ENCODE peak calls at places on chromosomes 13 and 19, in six cellular contexts. R, A, G, S, L and O are unnamed samples.

GRCh38 chr19:35223856-35224505 is 4.6 kb downstream of the FAM187B start:
- DNase-seq in R (no peak), A (no peak), G (no peak), S (no peak), L (no peak), O (no peak)

GRCh38 chr19:57192993-57193392 is 1.7 kb downstream of the ZNF264 start:
- DNase-seq in R (no peak), A (no peak), G (no peak), S (no peak), L (no peak), O (no peak)

GRCh38 chr19:44725251-44725650 is 23.3 kb upstream of the BCL3 start:
- DNase-seq in R (peak; percentile 18), A (no peak), G (no peak), S (no peak), L (peak; percentile 43), O (no peak)

GRCh38 chr13:35484384-35484783 is 7.9 kb upstream of the MAB21L1 start:
- DNase-seq in R (no peak), A (no peak), G (no peak), S (no peak), L (no peak), O (no peak)

GRCh38 chr13:32639502-32640105 is 53.4 kb downstream of the PDS5B start:
- DNase-seq in R (peak; percentile 31), A (peak; percentile 65), G (peak; percentile 63), S (peak; percentile 77), L (peak; percentile 39), O (no peak)

GRCh38 chr13:109163052-109163413 is 533.6 kb downstream of the MYO16 start:
- DNase-seq in R (no peak), A (no peak), G (no peak), S (no peak), L (no peak), O (no peak)

GRCh38 chr19:12750851-12751250 is 740 bp upstream of the BEST2 start:
- DNase-seq in R (no peak), A (no peak), G (no peak), S (peak; percentile 8), L (no peak), O (no peak)

GRCh38 chr13:97342936-97343335 is 91.0 kb upstream of the RAP2A start:
- DNase-seq in R (no peak), A (no peak), G (no peak), S (no peak), L (no peak), O (no peak)

GRCh38 chr19:41646589-41647204 is 19.8 kb upstream of the CEACAM4 start:
- DNase-seq in R (no peak), A (no peak), G (no peak), S (no peak), L (no peak), O (peak; percentile 92)

GRCh38 chr13:29704648-29705047 is 109.2 kb upstream of the SLC7A1 start:
- DNase-seq in R (no peak), A (no peak), G (no peak), S (no peak), L (no peak), O (no peak)

GRCh38 chr13:22735381-22735995 is 445.3 kb upstream of the SGCG start:
- DNase-seq in R (no peak), A (no peak), G (no peak), S (no peak), L (no peak), O (no peak)

GRCh38 chr19:55442372-55443044 is 592 bp downstream of the SHISA7 start:
- DNase-seq in R (no peak), A (no peak), G (no peak), S (no peak), L (no peak), O (no peak)

GRCh38 chr13:23574421-23574820 is 4.2 kb downstream of the TNFRSF19 start:
- DNase-seq in R (no peak), A (no peak), G (no peak), S (no peak), L (no peak), O (no peak)

GRCh38 chr13:35672611-35673010 is 196.1 kb upstream of the MAB21L1 start:
- DNase-seq in R (no peak), A (no peak), G (no peak), S (peak; percentile 10), L (no peak), O (no peak)

GRCh38 chr19:14786421-14786851 is 8.1 kb upstream of the ADGRE2 start:
- DNase-seq in R (no peak), A (no peak), G (no peak), S (no peak), L (no peak), O (peak; percentile 43)

GRCh38 chr19:38700350-38700932 is 43.8 kb downstream of the CAPN12 start:
- DNase-seq in R (no peak), A (no peak), G (no peak), S (no peak), L (no peak), O (no peak)

GRCh38 chr13:44697058-44697457 is 120.9 kb upstream of the TSC22D1 start:
- DNase-seq in R (no peak), A (no peak), G (no peak), S (no peak), L (no peak), O (no peak)
- H3K27ac ChIP-seq in R (no peak overlapping the region), A (no peak overlapping the region), G (no peak overlapping the region), S (no peak overlapping the region), L (no peak overlapping the region), O (no peak overlapping the region)

GRCh38 chr19:58557253-58558065 is 952 bp downstream of the UBE2M start:
- DNase-seq in R (no peak), A (no peak), G (peak; percentile 41), S (no peak), L (no peak), O (no peak)
- H3K4me1 ChIP-seq in R (peaks cover 19% of the 10 kb centered on the region), A (peaks cover 64% of the 10 kb centered on the region), G (no peaks in the 10 kb centered on the region), S (peaks cover 28% of the 10 kb centered on the region), L (peaks cover 19% of the 10 kb centered on the region), O (peaks cover 30% of the 10 kb centered on the region)

GRCh38 chr13:44181938-44182337 is 191.7 kb upstream of the SERP2 start:
- DNase-seq in R (no peak), A (no peak), G (no peak), S (no peak), L (no peak), O (no peak)
- H3K27ac ChIP-seq in R (no peak overlapping the region), A (no peak overlapping the region), G (no peak overlapping the region), S (no peak overlapping the region), L (no peak overlapping the region), O (no peak overlapping the region)

DNA sequence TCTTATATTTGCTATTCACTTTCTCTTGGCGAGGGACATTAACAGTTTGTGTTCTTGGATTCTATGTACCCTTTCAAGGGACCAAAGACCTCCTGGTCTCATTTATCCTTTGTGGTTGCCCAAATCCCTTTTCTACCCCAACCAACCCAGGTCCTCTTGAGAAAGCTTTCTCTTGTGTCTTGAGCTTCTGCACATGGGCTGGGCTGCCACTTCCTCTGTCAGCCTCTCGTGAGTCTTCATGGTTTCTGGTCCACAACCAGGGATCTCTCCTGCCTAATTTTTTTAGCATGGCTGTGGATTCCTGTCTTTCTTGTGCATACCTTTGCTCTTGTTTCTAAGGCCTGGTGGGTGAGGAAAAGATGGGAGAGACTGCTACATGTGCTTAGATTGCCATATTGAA is 14.9 kb downstream of the TIMM13 start:
- DNase-seq in R (no peak), A (no peak), G (no peak), S (no peak), L (no peak), O (no peak)
- H3K4me1 ChIP-seq in R (no peaks in the 10 kb centered on the region), A (no peaks in the 10 kb centered on the region), G (no peaks in the 10 kb centered on the region), S (no peaks in the 10 kb centered on the region), L (no peaks in the 10 kb centered on the region), O (no peaks in the 10 kb centered on the region)

GRCh38 chr13:47184311-47184710 is 287.5 kb upstream of the HTR2A start:
- DNase-seq in R (no peak), A (no peak), G (no peak), S (peak; percentile 4), L (no peak), O (no peak)

GRCh38 chr13:47190696-47191095 is 293.8 kb upstream of the HTR2A start:
- DNase-seq in R (no peak), A (no peak), G (no peak), S (no peak), L (no peak), O (no peak)

DNA sequence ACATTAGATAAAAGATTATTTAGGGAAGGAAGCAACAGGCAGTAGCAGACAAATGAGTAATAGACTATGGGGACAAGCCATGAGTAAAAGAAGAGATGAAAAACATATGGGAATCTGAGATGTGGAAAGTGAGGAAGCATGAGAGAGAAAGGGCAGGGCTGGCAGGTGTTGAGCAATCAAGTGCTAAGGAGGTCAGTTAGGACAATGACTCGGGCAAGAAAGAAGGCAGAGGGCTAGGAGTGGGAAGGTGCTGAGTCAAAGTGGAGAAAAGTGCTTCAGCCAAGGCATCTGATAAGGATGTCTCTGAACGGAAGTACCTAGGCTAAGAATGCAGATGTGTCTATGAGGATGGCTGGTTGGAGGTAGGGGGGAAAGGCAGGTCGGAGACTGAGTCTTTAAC is 291.9 kb upstream of the HTR2A start:
- DNase-seq in R (no peak), A (no peak), G (no peak), S (peak; percentile 66), L (no peak), O (no peak)
- H3K27ac ChIP-seq in R (no peak overlapping the region), A (no peak overlapping the region), G (no peak overlapping the region), S (no peak overlapping the region), L (no peak overlapping the region), O (no peak overlapping the region)

DNA sequence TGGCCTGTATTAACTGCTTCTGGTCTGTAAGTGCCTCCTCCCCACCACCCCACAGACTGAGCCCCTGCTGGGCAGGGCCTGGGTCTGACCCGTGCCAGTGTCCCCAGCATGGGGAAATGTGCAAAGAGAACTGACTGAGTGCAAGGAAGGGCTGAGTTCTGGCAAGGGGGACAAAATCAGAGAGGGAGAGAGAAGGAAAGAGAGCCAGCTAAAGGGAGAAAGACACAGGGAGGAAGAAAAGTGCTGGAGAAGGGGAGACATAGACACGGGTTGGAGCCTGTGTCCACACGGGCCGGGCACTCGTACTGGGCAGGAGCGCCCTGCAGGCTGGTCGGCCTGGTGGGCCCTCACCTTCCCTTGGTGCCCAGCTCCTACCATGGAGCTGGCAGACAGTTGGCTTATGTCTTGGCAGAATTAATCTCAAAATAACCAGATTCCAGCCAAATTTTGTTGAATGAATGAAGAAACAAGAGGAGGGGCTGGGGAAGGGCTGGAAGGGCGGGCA is 1.2 kb downstream of the NKG7 start:
- DNase-seq in R (no peak), A (no peak), G (no peak), S (no peak), L (no peak), O (no peak)
- H3K4me1 ChIP-seq in R (no peaks in the 10 kb centered on the region), A (peaks cover 41% of the 10 kb centered on the region), G (no peaks in the 10 kb centered on the region), S (peaks cover 6% of the 10 kb centered on the region), L (no peaks in the 10 kb centered on the region), O (peaks cover 60% of the 10 kb centered on the region)

GRCh38 chr13:101092985-101093384 is 323.3 kb downstream of the NALCN start:
- DNase-seq in R (no peak), A (no peak), G (no peak), S (peak; percentile 44), L (no peak), O (no peak)
- H3K27ac ChIP-seq in R (no peak overlapping the region), A (no peak overlapping the region), G (no peak overlapping the region), S (no peak overlapping the region), L (no peak overlapping the region), O (no peak overlapping the region)